ENCODE peak calls at places on chromosomes 6 and 20, in five cellular contexts. F, X, E, K and M are unnamed samples. For H3K4me1 and H3K27me3, the result is how much of the 10 kb centered on the place peaks cover.

GRCh38 chr6:107971181-107971580 is 13.2 kb upstream of the SEC63 start:
- ATAC-seq in F (no peak), X (no peak), E (no peak), K (no peak), M (no peak)

GRCh38 chr20:57240850-57241429 is 25.5 kb downstream of the BMP7 start:
- ATAC-seq in F (no peak), X (no peak), E (no peak), K (no peak), M (no peak)

GRCh38 chr20:10633708-10634107 is 40.1 kb downstream of the JAG1 start:
- ATAC-seq in F (no peak), X (no peak), E (no peak), K (no peak), M (no peak)

GRCh38 chr6:116253505-116254296 is at the start of gene TSPYL4:
- ATAC-seq in F (peak), X (peak), E (peak), K (peak), M (peak)

GRCh38 chr6:160259585-160259984 is 964 bp upstream of the SLC22A2 start:
- ATAC-seq in F (no peak), X (no peak), E (peak), K (no peak), M (no peak)

GRCh38 chr6:33143113-33143760 is 49.0 kb downstream of the COL11A2 start:
- ATAC-seq in F (peak), X (no peak), E (no peak), K (peak), M (no peak)

GRCh38 chr6:12058164-12058926 is 46.2 kb downstream of the HIVEP1 start:
- ATAC-seq in F (no peak), X (no peak), E (no peak), K (peak), M (no peak)

GRCh38 chr6:148316308-148316707 is 26.3 kb upstream of the SASH1 start:
- ATAC-seq in F (no peak), X (no peak), E (no peak), K (no peak), M (no peak)

GRCh38 chr6:150006961-150007464 is 18.3 kb downstream of the RAET1L start:
- ATAC-seq in F (peak), X (peak), E (peak), K (no peak), M (no peak)

GRCh38 chr6:80610821-80611220 is 504.4 kb downstream of the BCKDHB start:
- ATAC-seq in F (no peak), X (no peak), E (no peak), K (peak), M (no peak)

GRCh38 chr6:53014744-53015143 is 19.7 kb upstream of the GSTA4 start:
- ATAC-seq in F (no peak), X (no peak), E (no peak), K (no peak), M (no peak)

GRCh38 chr6:134171517-134171916 is 119.1 kb upstream of the SLC2A12 start:
- ATAC-seq in F (no peak), X (no peak), E (no peak), K (no peak), M (no peak)

GRCh38 chr6:132733814-132734213 is 20.0 kb upstream of the VNN1 start:
- ATAC-seq in F (no peak), X (no peak), E (no peak), K (peak), M (no peak)

GRCh38 chr20:34268851-34269668 is 27.8 kb downstream of the ASIP start:
- ATAC-seq in F (no peak), X (no peak), E (no peak), K (peak), M (peak)

GRCh38 chr20:20549699-20550098 is 162.7 kb downstream of the RALGAPA2 start:
- ATAC-seq in F (no peak), X (no peak), E (no peak), K (no peak), M (no peak)

GRCh38 chr20:47809561-47809960 is 24.3 kb upstream of the SULF2 start:
- ATAC-seq in F (no peak), X (no peak), E (no peak), K (peak), M (no peak)

GRCh38 chr6:16690244-16691142 is 70.8 kb downstream of the ATXN1 start:
- ATAC-seq in F (no peak), X (peak), E (peak), K (peak), M (no peak)

GRCh38 chr6:42028234-42029061 is 21.9 kb upstream of the TAF8 start:
- ATAC-seq in F (peak), X (peak), E (no peak), K (peak), M (no peak)

GRCh38 chr20:11544029-11544678 is 373.5 kb upstream of the BTBD3 start:
- ATAC-seq in F (no peak), X (peak), E (peak), K (peak), M (no peak)

GRCh38 chr6:9250852-9251251 is 815.5 kb upstream of the SLC35B3 start:
- ATAC-seq in F (no peak), X (peak), E (peak), K (no peak), M (no peak)

DNA sequence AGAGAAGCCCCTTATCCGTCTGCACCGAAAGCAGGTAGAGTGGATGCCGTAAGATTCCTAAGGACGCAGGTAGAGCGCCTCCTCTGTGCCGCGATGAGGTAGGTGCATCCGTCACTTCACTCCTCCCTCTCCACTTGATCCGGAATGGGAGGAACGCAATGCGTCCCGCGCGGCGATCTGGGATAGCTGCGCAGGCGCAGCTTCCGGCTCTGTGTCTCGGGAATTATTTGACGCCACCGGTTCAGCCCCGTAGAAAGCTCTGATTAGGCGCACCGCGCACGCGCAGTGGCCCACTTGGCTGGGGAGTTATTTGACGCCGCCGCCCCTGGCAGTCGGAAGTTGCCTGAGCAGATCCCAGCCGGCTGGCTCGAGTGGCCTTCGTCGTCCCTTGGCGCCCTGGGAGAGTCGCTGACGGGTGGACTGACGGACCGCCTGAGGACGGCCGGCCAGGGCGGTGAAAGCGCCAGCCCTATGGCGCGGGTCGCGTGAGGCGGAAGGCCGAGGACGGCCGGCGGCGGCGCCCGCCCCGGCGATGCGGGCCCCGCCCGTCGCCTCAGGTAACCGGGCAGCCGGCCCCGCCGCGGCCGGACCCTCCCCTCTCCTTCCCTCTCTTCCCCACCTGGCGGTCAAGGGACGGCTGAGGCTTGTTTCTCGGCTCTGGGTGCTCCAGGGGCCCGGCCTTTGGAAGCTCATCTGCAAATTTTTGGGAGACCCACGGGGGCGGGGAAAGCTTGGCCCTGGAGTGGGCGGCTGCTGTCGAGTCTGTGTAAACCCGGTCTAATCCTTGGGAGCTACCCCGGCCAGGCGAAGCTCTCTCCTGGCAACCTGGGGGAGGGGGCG is at the start of gene RALGAPB:
- ATAC-seq in F (peak), X (peak), E (peak), K (peak), M (peak)
- TF ChIP-seq EP300 in F (no peak), X (peak), E (no peak), K (no peak), M (no peak)

GRCh38 chr6:136747538-136747937 is 44.7 kb downstream of the MAP3K5 start:
- ATAC-seq in F (no peak), X (no peak), E (no peak), K (no peak), M (no peak)

GRCh38 chr6:136750821-136751220 is 41.5 kb downstream of the MAP3K5 start:
- ATAC-seq in F (no peak), X (no peak), E (no peak), K (no peak), M (no peak)

GRCh38 chr6:136751991-136752390 is 40.3 kb downstream of the MAP3K5 start:
- ATAC-seq in F (no peak), X (no peak), E (peak), K (no peak), M (no peak)

GRCh38 chr6:136751478-136751956 is 40.8 kb downstream of the MAP3K5 start:
- ATAC-seq in F (no peak), X (no peak), E (peak), K (peak), M (no peak)

DNA sequence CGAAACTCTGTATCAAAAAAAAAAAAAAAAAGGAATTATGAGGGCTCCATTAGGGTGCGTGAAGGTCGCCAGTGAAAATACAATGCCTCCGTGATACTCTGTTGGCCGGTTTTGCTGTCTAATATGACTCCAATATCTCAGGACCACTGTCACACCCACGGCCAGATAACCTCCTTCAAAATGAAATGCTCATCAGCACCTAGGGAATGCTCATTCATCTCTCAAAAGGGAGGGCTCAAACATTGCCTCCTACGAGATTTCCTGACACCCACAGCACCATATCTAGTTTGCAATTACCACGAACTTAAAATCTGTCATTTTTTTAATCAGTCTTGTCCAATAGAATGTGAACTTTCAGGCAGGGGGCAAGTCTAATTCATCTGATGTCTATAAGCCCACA is 42.9 kb downstream of the MAP3K5 start:
- ATAC-seq in F (peak), X (no peak), E (no peak), K (no peak), M (no peak)
- H3K4me1 ChIP-seq in F (under half), X (under half), E (under half), K (under half), M (half or more)

DNA sequence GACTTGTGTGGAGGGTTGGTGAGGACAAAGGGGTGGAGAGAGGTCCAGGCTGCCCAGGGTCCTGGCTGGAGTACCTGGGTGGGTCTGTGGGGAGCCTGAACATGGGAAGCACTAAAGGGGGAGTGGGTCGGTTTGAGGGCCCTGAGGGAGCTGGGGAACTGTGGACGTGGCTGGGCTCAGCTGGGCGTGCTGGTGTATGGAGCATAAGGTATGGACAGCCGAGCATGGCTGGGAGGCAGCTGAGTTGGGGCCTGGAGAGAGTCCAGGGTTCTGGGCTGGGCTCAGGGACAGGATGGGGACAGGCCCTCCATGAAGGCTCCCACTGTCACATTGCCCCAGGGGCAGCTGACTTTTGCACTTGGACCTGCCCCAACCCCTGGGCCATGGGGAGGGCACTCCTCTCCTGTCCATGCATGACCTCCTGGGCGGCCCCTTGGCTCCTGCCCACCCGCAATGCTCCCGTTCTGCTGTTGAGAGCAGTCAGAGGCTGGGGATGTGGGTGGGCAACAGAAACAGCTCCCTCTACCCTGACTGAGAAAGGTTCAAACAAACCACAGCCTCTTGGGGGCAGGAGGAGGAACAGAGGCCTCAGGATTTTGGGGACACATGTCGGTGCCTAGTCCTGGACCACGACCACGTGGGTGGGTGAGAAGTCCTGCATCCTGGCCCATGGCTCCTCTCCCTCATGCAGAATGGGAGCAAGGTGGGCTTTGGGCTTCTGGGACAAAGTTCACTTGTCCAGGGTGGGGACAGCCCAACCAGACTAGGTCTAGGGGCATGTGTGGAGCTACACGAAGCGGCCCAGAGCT is 4.5 kb downstream of the C20orf204 start:
- ATAC-seq in F (no peak), X (peak), E (no peak), K (no peak), M (no peak)
- H3K27me3 ChIP-seq in F (under half), X (under half), E (under half), K (under half), M (half or more)

GRCh38 chr6:26233608-26234420 is 131.2 kb upstream of the BTN3A2 start:
- ATAC-seq in F (peak), X (peak), E (peak), K (peak), M (peak)

GRCh38 chr6:26232950-26233607 is 131.9 kb upstream of the BTN3A2 start:
- ATAC-seq in F (peak), X (no peak), E (peak), K (no peak), M (no peak)

GRCh38 chr6:26232306-26232949 is 132.6 kb upstream of the BTN3A2 start:
- ATAC-seq in F (no peak), X (no peak), E (no peak), K (no peak), M (no peak)

GRCh38 chr6:26235240-26235730 is 129.7 kb upstream of the BTN3A2 start:
- ATAC-seq in F (peak), X (no peak), E (no peak), K (no peak), M (no peak)

DNA sequence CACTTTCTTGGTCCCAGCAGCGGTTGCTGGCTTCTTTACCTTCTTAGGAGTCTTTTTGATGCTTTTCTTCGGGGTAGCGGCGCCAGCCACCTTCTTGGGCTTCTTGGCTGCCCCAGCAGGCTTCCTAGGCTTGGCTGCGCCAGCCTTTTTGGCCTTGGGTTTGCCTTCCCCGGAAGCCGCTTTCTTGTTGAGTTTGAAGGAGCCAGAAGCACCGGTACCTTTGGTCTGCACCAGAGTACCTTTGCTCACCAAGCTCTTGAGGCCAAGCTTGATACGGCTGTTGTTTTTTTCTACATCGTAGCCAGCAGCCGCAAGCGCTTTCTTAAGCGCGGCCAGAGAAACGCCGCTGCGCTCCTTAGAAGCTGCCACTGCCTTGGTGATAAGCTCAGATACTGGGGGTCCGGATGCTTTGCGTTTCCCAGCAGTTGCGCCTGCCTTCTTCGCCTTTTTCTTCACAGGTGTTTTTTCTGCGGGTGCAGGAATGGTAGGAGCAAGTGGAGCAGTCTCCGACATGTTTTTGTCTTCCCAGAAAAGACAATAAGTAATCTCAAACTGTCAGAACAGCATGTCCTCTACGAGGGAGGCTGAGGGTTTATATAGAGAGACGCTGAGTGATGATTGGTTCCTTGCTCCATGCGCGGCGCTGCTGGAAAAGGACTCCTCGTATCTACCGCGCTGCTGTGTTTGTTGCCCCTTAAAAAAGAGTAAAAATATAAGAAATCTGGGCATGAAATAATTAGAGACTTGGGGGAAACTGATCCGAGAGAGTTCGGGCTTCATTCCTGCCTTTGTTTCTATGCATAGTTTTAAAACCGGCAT is 130.4 kb upstream of the BTN3A2 start:
- ATAC-seq in F (peak), X (peak), E (peak), K (peak), M (peak)
- TF ChIP-seq EP300 in F (no peak), X (no peak), E (peak), K (peak), M (no peak)

DNA sequence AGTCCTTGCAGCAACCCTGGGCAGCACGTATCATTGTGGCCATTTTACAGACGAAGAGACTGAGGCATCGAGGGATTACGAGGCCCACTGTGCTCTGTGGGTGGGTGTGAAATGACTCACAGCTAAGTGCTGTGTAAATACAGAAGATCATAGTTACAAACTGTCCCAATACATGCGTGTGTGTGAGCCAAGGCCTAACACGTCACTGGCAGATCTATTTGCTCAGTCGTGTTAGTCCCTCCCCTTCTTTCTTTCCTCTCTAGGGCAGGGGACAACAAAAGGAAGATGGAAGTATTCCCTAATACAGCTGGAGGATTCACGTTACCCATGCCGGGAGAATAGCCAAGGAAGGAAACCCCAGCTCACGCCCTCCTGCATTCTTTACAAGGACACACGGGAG is 175.9 kb downstream of the CDC5L start:
- ATAC-seq in F (no peak), X (no peak), E (peak), K (no peak), M (peak)
- H3K4me1 ChIP-seq in F (under half), X (under half), E (under half), K (under half), M (under half)

DNA sequence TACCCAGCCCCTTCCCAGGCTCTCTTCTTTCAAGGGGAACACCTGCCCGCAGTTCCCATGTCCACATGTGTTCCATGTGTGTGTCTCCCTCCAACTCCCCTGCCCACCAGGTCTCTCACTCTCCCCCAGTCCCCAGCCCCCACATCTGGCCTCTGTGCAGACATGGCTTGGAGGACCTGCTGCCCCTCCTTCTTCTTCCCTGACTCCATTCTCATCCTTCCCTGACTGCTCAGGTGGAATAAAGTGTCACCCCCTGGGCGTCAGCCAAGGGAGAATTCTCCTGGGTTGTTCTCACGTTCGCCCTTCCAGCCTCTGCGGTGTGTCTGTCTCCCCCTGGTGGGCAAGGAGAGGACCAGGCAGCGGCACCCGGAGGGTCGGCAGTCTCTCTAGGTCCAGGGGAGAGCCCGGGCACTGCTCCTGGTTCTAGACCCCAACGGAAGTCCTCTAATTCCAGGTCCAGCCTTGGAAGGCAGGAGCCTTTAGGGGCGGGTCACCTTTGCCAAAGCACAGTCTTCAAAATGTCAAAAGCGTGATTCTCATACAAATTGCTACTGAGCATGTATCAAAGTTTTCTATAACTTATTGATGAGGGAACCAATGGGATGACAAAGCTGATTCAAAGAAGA is 50.5 kb downstream of the EBF4 start:
- ATAC-seq in F (peak), X (peak), E (peak), K (peak), M (peak)
- H3K27me3 ChIP-seq in F (under half), X (under half), E (under half), K (under half), M (under half)

GRCh38 chr20:44310664-44311639 is at the start of gene FITM2:
- ATAC-seq in F (peak), X (peak), E (peak), K (peak), M (peak)
- TF ChIP-seq EP300 in F (no peak), X (no peak), E (no peak), K (no peak), M (no peak)

GRCh38 chr20:61587036-61587435 is 335.0 kb downstream of the CDH4 start:
- ATAC-seq in F (no peak), X (no peak), E (no peak), K (no peak), M (no peak)

GRCh38 chr20:61588356-61589054 is 336.4 kb downstream of the CDH4 start:
- ATAC-seq in F (no peak), X (no peak), E (no peak), K (peak), M (no peak)

GRCh38 chr20:61585764-61586163 is 333.7 kb downstream of the CDH4 start:
- ATAC-seq in F (no peak), X (no peak), E (no peak), K (no peak), M (no peak)

GRCh38 chr20:61589055-61589385 is 337.0 kb downstream of the CDH4 start:
- ATAC-seq in F (no peak), X (no peak), E (no peak), K (peak), M (no peak)

GRCh38 chr20:61587910-61588309 is 335.8 kb downstream of the CDH4 start:
- ATAC-seq in F (no peak), X (no peak), E (no peak), K (no peak), M (no peak)
- H3K4me1 ChIP-seq in F (under half), X (under half), E (under half), K (under half), M (under half)